ENCODE peak calls at places on chromosomes 12 and 14, in seven cellular contexts. N is neuronal stem cell, I is GM06990, O is A549, S is lower lobe of right lung, Z is uterus, E is foreskin fibroblast. W is an unnamed sample.
A peak's percentile ranks its signal among the peaks of the same experiment; 100 is the strongest.

GRCh38 chr12:2003676-2004112 is 563 bp downstream of the DCP1B start:
- DNase-seq in N (no peak), I (no peak), O (peak; percentile 8), S (no peak), Z (no peak), E (no peak), W (no peak)

GRCh38 chr12:100959481-100959880 is 164.9 kb downstream of the ANO4 start:
- DNase-seq in N (no peak), I (no peak), O (no peak), S (no peak), Z (no peak), E (peak; percentile 50), W (no peak)

GRCh38 chr12:80188566-80188965 is 89.2 kb downstream of the OTOGL start:
- DNase-seq in N (no peak), I (no peak), O (no peak), S (no peak), Z (no peak), E (no peak), W (no peak)

GRCh38 chr14:52313903-52314481 is at the start of gene PTGER2:
- DNase-seq in N (peak; percentile 59), I (peak; percentile 50), O (peak; percentile 40), S (peak; percentile 95), Z (peak; percentile 90), E (peak; percentile 98), W (no peak)

GRCh38 chr12:55072093-55072492 is 52.3 kb downstream of the NEUROD4 start:
- DNase-seq in N (no peak), I (peak; percentile 44), O (peak; percentile 7), S (peak; percentile 69), Z (no peak), E (no peak), W (no peak)

GRCh38 chr14:32661216-32661615 is 277.5 kb upstream of the NPAS3 start:
- DNase-seq in N (no peak), I (no peak), O (no peak), S (no peak), Z (no peak), E (no peak), W (no peak)

GRCh38 chr14:54182419-54183040 is 214.3 kb upstream of the CDKN3 start:
- DNase-seq in N (no peak), I (no peak), O (no peak), S (no peak), Z (no peak), E (peak; percentile 70), W (peak; percentile 67)

GRCh38 chr12:54135621-54136027 is 53.2 kb downstream of the SMUG1 start:
- DNase-seq in N (peak; percentile 56), I (no peak), O (no peak), S (no peak), Z (no peak), E (no peak), W (peak; percentile 65)

GRCh38 chr12:65313704-65314317 is 35.3 kb downstream of the MSRB3 start:
- DNase-seq in N (no peak), I (no peak), O (no peak), S (no peak), Z (no peak), E (no peak), W (no peak)

GRCh38 chr12:109029411-109029810 is 8.5 kb upstream of the SVOP start:
- DNase-seq in N (no peak), I (no peak), O (no peak), S (no peak), Z (no peak), E (no peak), W (no peak)

GRCh38 chr12:80598004-80598606 is 109.3 kb upstream of the MYF6 start:
- DNase-seq in N (no peak), I (no peak), O (no peak), S (no peak), Z (no peak), E (peak; percentile 79), W (peak; percentile 32)

GRCh38 chr12:22684526-22685118 is 59.7 kb downstream of the ETNK1 start:
- DNase-seq in N (peak; percentile 27), I (peak; percentile 31), O (no peak), S (no peak), Z (no peak), E (peak; percentile 18), W (no peak)

GRCh38 chr12:27511031-27511722 is 12.8 kb upstream of the PPFIBP1 start:
- DNase-seq in N (no peak), I (no peak), O (no peak), S (no peak), Z (no peak), E (no peak), W (no peak)

GRCh38 chr12:8034802-8035201 is 2.3 kb downstream of the FOXJ2 start:
- DNase-seq in N (no peak), I (no peak), O (no peak), S (no peak), Z (no peak), E (no peak), W (no peak)

GRCh38 chr14:54759982-54760585 is 142.5 kb downstream of the GCH1 start:
- DNase-seq in N (no peak), I (no peak), O (no peak), S (no peak), Z (no peak), E (no peak), W (no peak)

GRCh38 chr14:55706893-55707292 is 126.9 kb downstream of the KTN1 start:
- DNase-seq in N (no peak), I (no peak), O (no peak), S (no peak), Z (no peak), E (no peak), W (no peak)

GRCh38 chr12:1799068-1799881 is 21.1 kb upstream of the LRTM2 start:
- DNase-seq in N (no peak), I (no peak), O (no peak), S (no peak), Z (no peak), E (no peak), W (no peak)

GRCh38 chr14:94451091-94451751 is 1.4 kb downstream of the SERPINA11 start:
- DNase-seq in N (no peak), I (no peak), O (no peak), S (no peak), Z (no peak), E (no peak), W (no peak)

DNA sequence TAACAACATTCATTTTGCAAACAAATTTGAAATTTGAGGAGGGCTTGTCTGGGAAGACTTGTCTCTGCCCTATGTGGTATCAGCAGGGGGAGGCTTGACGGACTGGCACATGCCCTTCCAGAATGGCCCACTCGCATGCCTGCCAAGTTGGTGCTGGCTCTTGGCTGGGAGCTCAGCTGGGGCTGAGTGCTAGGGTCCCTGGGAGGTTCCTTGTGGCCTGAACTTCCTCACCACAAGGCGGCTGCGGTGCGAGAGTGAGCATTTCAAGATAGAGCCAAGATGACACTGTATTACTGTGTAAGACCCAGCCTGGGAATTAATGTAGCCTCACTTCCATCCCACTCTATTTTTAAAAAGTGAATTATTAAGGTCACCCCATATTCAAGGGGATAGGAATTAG is 271.6 kb upstream of the PLEKHG7 start:
- DNase-seq in N (no peak), I (no peak), O (no peak), S (no peak), Z (no peak), E (no peak), W (no peak)
- H3K4me3 ChIP-seq in N (no peak overlapping the region), I (no peak overlapping the region), O (no peak overlapping the region), S (no peak overlapping the region), Z (no peak overlapping the region), E (no peak overlapping the region), W (no peak overlapping the region)

DNA sequence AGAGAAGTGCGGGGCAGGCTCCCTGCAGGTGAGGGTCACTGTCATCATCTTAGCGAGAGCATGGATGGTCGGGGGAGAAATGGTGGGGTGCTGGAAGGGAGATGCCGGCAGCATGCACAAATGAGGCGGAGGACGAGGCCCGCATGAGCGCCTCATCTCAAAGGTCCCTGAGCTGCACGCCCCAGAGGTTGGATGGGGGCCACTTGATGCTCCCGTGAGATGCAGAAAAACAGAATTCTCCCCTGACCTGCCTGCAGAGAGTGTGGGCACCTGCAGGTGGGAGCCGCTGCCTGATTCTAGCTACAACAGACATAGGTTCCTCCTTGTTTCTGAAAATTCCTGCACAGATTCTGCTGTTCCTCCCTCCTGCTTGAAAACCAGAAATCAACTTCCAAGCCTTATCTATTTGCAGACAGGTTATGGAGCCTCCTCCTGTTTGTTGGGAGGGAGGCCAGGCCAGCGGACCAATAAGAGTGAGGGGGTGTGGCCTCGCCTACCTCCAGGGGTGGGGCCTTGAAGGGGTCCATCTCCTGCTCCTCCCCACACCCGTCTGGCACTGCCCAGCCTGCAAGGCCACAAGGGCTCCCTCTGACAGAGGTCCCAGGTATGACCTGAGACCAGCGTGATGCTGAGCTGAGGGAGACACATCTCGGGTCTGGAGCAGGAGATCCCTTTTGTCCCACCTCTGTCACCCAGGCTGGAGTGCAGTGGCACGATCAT is 67.2 kb downstream of the KDM2B start:
- DNase-seq in N (no peak), I (peak; percentile 74), O (peak; percentile 91), S (peak; percentile 60), Z (no peak), E (no peak), W (no peak)
- H3K4me3 ChIP-seq in N (no peak overlapping the region), I (no peak overlapping the region), O (no peak overlapping the region), S (no peak overlapping the region), Z (no peak overlapping the region), E (no peak overlapping the region), W (no peak overlapping the region)

DNA sequence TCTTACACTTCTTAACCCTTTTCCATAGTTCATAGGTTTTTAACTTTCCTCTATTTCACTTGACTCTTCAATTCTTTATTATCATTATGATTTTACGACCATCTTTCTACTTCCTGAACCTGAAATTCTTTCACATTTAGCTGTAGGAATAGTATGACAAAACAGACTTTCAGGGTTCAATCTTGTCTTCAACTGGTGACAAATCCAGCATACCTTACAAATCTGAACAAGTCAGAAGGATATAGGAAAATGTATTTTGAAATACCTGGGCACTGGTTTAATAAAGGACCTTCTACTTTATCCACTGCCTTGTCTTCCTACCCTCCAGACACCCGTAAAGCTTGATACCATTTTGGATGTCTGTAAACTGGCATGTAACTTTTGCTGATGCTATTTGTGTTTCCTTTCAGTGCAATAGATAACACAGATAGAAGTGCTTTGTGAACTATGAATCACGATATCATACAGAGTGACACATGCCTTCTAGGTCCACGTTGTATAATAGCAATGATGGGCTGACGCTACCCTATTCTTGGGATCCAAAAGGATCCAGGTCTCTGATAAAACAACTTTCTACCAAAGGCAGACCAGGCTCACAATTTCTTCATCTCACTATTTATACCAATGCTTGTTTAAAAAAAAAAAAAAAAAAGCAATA is 77.4 kb upstream of the SAV1 start:
- DNase-seq in N (no peak), I (no peak), O (no peak), S (no peak), Z (no peak), E (no peak), W (no peak)
- H3K4me3 ChIP-seq in N (no peak overlapping the region), I (no peak overlapping the region), O (no peak overlapping the region), S (no peak overlapping the region), Z (no peak overlapping the region), E (no peak overlapping the region), W (no peak overlapping the region)

DNA sequence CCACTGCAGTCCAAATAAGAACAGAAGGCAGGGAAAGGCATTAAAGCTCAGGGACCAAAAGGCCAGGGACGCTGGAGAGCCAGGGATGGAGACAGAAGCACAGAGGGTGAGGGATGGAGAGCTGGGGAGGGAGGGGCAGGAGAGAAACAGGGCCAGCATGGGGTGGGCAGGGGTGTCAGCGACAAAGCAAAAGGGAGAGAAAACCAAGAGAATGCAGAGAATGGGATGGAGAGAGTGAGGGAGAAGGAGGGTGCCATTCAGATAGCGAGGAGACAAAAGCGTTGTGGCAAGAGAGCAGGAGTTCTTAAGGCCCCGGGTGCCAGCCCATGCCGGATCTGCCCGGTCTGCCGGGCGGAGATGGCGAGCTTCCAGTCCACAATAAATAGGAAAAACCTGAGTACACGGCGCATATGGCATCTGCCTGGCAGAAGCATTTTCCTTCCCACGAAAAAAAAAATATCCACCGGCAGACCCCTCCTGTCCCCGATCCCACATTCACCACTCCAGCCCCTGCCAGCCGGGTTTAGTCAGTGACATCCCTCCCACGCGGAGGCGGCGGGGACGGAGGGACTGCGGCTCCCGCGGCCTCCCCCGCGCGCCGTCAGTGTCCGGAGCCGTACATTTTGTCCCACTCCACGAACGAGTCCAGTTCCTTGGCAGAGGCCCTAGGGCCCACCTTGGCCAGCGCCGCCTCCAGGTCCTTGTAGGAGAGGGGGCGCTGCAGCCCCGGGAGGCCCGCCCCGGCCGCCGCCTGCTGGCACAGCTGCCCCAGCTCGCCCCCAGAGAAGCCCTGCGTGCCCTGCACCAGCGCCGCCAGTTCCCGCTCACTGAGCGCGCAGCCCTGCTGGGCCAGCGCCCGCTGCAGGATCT is 28.4 kb downstream of the FIGNL2 start:
- DNase-seq in N (no peak), I (no peak), O (peak; percentile 67), S (peak; percentile 36), Z (peak; percentile 31), E (no peak), W (no peak)
- H3K4me3 ChIP-seq in N (no peak overlapping the region), I (no peak overlapping the region), O (peak overlapping the region; percentile 94), S (peak overlapping the region; percentile 61), Z (no peak overlapping the region), E (peak overlapping the region; percentile 24), W (no peak overlapping the region)

W was measured in HFF-Myc.